ENCODE peak calls at places on chromosomes 11 and 22, in seven cellular contexts. A is OCI-LY7, K is PC-9, F is HCT116, G is GM23338, I is GM23248, S is MM.1S. P is an unnamed sample.

GRCh38 chr11:9264381-9265210 is 554 bp downstream of the DENND5A start:
- DNase-seq in A (no peak), K (peak; percentile 12), F (no peak), G (peak; percentile 44), I (peak; percentile 93), S (no peak), P (peak; percentile 71)

GRCh38 chr11:37571248-37571647 is 973.2 kb upstream of the RAG2 start:
- DNase-seq in A (no peak), K (no peak), F (no peak), G (no peak), I (no peak), S (no peak), P (no peak)

GRCh38 chr22:25404923-25405853 is 159.3 kb upstream of the GRK3 start:
- DNase-seq in A (peak; percentile 77), K (peak; percentile 54), F (no peak), G (peak; percentile 64), I (peak; percentile 94), S (peak; percentile 35), P (peak; percentile 76)

GRCh38 chr22:49213731-49214352 is 613.8 kb downstream of the BRD1 start:
- DNase-seq in A (no peak), K (no peak), F (no peak), G (no peak), I (no peak), S (no peak), P (no peak)

GRCh38 chr11:117618956-117619355 is 178.1 kb downstream of the DSCAML1 start:
- DNase-seq in A (no peak), K (no peak), F (no peak), G (peak; percentile 82), I (no peak), S (no peak), P (peak; percentile 42)

GRCh38 chr11:724063-724732 is 18.2 kb downstream of the EPS8L2 start:
- DNase-seq in A (peak; percentile 37), K (no peak), F (no peak), G (peak; percentile 55), I (no peak), S (no peak), P (peak; percentile 66)

GRCh38 chr22:41862530-41863266 is 29.8 kb downstream of the SREBF2 start:
- DNase-seq in A (peak; percentile 34), K (no peak), F (no peak), G (no peak), I (peak; percentile 53), S (no peak), P (no peak)

GRCh38 chr11:130314749-130315285 is at the start of gene ZBTB44:
- DNase-seq in A (peak; percentile 94), K (peak; percentile 83), F (peak; percentile 72), G (peak; percentile 91), I (peak; percentile 96), S (peak; percentile 88), P (peak; percentile 89)

GRCh38 chr11:17822021-17822781 is 87.6 kb downstream of the KCNC1 start:
- DNase-seq in A (no peak), K (no peak), F (no peak), G (peak; percentile 19), I (peak; percentile 83), S (no peak), P (no peak)

GRCh38 chr22:22349455-22349836 is 104.9 kb downstream of the VPREB1 start:
- DNase-seq in A (no peak), K (no peak), F (no peak), G (peak; percentile 42), I (no peak), S (no peak), P (no peak)

GRCh38 chr11:30710216-30710615 is 124.1 kb upstream of the MPPED2 start:
- DNase-seq in A (no peak), K (no peak), F (no peak), G (no peak), I (no peak), S (no peak), P (no peak)

GRCh38 chr11:10669258-10670033 is 24.1 kb downstream of the IRAG1 start:
- DNase-seq in A (no peak), K (no peak), F (no peak), G (no peak), I (peak; percentile 86), S (peak; percentile 33), P (no peak)

GRCh38 chr11:85823816-85824215 is 12.9 kb upstream of the SYTL2 start:
- DNase-seq in A (no peak), K (no peak), F (no peak), G (no peak), I (no peak), S (peak; percentile 92), P (no peak)

GRCh38 chr11:87358461-87358860 is 320.7 kb downstream of the TMEM135 start:
- DNase-seq in A (peak; percentile 79), K (no peak), F (no peak), G (no peak), I (no peak), S (peak; percentile 79), P (no peak)

DNA sequence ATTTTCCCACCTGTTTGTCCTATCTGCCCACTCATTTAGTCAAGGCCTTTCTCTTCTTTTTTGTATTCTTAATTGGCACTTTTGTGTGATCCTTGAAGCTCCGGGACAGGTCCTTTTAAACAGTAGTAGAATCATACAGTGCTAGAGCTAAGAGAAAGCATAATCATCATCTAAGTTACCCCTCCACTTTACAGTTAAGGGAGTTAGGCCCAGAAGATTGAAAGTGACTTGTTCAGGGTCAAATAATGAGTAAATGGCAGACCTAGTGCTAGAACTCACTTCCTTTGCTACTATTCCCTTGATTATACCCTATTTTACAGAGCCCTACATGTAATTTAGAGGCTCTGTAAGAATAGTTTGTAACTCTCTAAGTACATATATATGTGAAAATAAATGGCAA is 2.5 kb downstream of the USP47 start:
- DNase-seq in A (no peak), K (no peak), F (no peak), G (no peak), I (peak; percentile 14), S (no peak), P (no peak)
- H2AFZ ChIP-seq in A (no peak overlapping the region), K (no peak overlapping the region), F (no peak overlapping the region), G (no peak overlapping the region), I (no peak overlapping the region), S (no peak overlapping the region), P (no peak overlapping the region)

GRCh38 chr11:2269601-2270321 is 627 bp downstream of the ASCL2 start:
- DNase-seq in A (no peak), K (no peak), F (no peak), G (peak; percentile 78), I (peak; percentile 63), S (no peak), P (no peak)
- H3K4me3 ChIP-seq in A (no peak overlapping the region), K (peak overlapping the region; percentile 56), F (peak overlapping the region; percentile 38), G (peak overlapping the region; percentile 58), I (no peak overlapping the region), S (no peak overlapping the region), P (no peak overlapping the region)

DNA sequence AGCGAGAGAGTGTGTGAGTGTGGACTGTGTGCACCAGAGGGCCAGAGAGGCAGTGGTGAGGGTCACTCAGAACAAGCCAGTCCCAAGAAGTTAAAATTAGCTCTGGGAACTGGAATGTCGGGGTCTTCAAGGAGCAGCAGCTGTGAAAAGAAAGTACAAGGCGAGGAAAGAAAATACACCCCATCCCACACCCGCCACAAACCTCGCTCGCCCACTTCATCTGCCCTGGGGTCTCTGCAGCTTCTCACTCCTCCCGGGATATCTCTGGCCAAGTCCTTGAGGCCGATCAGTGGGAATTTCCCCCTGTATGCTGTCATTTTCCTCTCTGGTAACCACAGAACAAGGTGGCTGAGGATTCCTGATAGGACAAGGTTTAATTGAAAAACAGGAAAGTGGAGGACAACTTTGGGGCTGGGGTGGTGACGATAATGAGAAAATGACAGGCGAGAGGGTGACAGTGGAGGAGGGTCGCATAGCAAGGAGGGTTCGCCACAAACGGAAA is 36.3 kb upstream of the TIMP3 start:
- DNase-seq in A (no peak), K (no peak), F (no peak), G (no peak), I (no peak), S (no peak), P (no peak)
- H3K9me2 ChIP-seq in A (no peaks in the 10 kb centered on the region), K (no peaks in the 10 kb centered on the region), F (no peaks in the 10 kb centered on the region), G (no peaks in the 10 kb centered on the region), I (no peaks in the 10 kb centered on the region), S (no peaks in the 10 kb centered on the region), P (no peaks in the 10 kb centered on the region)

DNA sequence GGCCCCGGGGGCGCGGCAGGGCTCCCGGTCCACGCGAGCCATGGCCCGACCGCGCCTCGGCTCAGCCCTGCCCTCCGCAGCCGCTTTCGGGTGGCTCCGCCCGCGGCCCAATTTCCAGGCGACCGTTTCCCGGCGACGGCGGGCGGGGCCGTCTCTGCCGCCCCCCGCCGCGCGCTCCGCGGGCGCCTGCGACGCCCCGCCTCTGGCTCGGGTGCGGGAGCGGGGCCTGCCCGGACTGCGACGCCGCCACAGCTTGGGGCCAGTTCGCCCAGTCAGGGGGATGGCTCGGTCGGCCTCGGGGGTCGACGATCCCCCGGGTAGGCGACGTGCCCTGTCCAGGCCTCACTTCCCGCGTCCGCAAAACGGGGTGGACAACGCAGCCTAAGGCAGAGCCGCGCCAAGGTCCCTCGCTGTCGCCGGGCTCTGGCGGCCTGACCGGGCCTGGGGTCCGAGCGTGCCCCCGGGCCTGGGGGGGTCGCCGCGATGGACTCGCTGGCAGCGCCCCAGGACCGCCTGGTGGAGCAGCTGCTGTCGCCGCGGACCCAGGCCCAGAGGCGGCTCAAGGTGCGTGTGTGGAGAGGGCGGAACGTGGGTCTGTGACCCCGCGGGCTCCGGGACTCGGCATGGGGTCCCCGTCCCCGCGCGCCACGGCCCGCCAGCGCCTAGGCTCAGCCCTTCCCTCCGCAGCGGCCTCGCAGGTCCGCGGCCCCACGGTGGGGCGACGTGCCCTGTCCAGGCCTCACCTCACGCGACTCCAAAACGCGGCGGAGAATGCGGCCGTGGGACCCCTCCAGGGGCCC is 4.2 kb downstream of the SEPTIN5 start:
- DNase-seq in A (no peak), K (no peak), F (no peak), G (no peak), I (peak; percentile 37), S (no peak), P (no peak)
- H2AFZ ChIP-seq in A (peak overlapping the region; percentile 74), K (no peak overlapping the region), F (no peak overlapping the region), G (no peak overlapping the region), I (peak overlapping the region; percentile 76), S (peak overlapping the region; percentile 58), P (no peak overlapping the region)

DNA sequence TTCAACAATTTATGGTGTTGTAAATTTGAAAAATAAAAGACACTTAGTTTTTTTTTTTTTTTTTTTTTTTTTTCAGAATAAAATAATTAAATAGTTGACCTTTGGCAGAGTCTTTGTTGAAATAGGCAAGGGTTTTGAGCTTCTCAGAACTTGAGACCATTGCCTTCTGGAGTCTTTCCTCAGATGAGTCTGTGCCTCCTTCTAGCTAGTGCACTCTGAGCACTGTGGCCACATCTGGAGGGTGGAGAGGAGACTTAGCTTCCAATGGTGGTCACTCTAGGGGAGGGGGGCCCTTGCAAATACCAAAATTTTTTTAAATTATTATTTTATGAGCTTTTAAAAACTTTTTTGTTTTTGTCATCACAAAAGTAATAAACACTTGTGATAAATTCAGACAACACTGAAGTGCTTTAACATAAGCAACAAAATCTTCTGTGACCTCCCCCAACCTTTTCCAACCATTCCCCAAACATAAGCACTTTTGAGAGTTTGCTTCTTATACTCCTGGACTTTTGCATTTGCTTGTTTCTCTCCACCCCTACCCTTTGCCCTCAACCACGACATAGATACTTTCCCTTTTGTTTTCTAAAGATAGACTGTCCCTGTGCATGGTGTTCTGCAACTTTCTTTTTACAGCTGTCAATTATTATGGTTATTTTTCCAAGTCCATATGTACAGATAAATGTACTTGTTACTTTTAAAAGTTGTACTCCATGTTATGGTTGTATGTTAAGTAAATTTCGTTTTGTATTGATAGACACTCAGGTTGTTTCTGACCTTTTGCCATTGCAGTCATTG is 41.1 kb downstream of the BMAL1 start:
- DNase-seq in A (no peak), K (no peak), F (no peak), G (no peak), I (peak; percentile 14), S (peak; percentile 40), P (no peak)
- H3K4me3 ChIP-seq in A (no peak overlapping the region), K (no peak overlapping the region), F (no peak overlapping the region), G (no peak overlapping the region), I (peak overlapping the region; percentile 32), S (peak overlapping the region; percentile 26), P (no peak overlapping the region)

P was measured in Karpas-422.